ENCODE peak calls at places on chromosomes 11 and 22, in four cellular contexts. E, G, I and K are unnamed samples.

GRCh38 chr11:73530109-73530508 is 67.8 kb downstream of the FAM168A start:
- DNase-seq in E (no peak), I (no peak), G (no peak), K (no peak)

GRCh38 chr11:282630-283360 is 4.6 kb downstream of the NLRP6 start:
- DNase-seq in E (no peak), I (peak; percentile 37), G (no peak), K (no peak)

GRCh38 chr11:61690706-61691377 is 10.7 kb downstream of the DAGLA start:
- DNase-seq in G (no peak), E (no peak), I (no peak), K (no peak)

GRCh38 chr11:112719736-112720525 is 241.3 kb upstream of the NCAM1 start:
- DNase-seq in I (no peak), G (no peak), E (no peak), K (no peak)

GRCh38 chr11:87879118-87879517 is 296.1 kb downstream of the RAB38 start:
- DNase-seq in E (no peak), I (no peak), G (peak; percentile 38), K (no peak)

GRCh38 chr22:30877662-30878515 is 90.7 kb downstream of the MORC2 start:
- DNase-seq in E (no peak), G (no peak), I (no peak), K (peak; percentile 19)

GRCh38 chr11:6927030-6927617 is 898 bp downstream of the ZNF215 start:
- DNase-seq in G (no peak), I (no peak), E (peak; percentile 42), K (no peak)

GRCh38 chr22:19822301-19823117 is 32.2 kb downstream of the GNB1L start:
- DNase-seq in E (no peak), I (no peak), G (no peak), K (peak; percentile 50)

GRCh38 chr11:120400564-120401364 is 64.6 kb downstream of the ARHGEF12 start:
- DNase-seq in G (peak; percentile 96), E (peak; percentile 99), I (no peak), K (no peak)

GRCh38 chr11:33021937-33022336 is 6.3 kb downstream of the DEPDC7 start:
- DNase-seq in I (no peak), E (no peak), G (no peak), K (no peak)

GRCh38 chr11:134024420-134025085 is 44.3 kb upstream of the JAM3 start:
- DNase-seq in I (no peak), E (peak; percentile 73), G (no peak), K (no peak)

GRCh38 chr11:113473983-113474361 is 1.2 kb downstream of the DRD2 start:
- DNase-seq in E (no peak), G (no peak), I (no peak), K (no peak)

GRCh38 chr11:203056-203944 is 3.9 kb downstream of the BET1L start:
- DNase-seq in I (no peak), G (no peak), E (no peak), K (no peak)

GRCh38 chr11:126384053-126384335 is 28.5 kb downstream of the ST3GAL4 start:
- DNase-seq in E (no peak), I (no peak), G (no peak), K (no peak)

GRCh38 chr22:17871726-17872458 is 97.6 kb upstream of the BID start:
- DNase-seq in G (no peak), I (no peak), E (no peak), K (no peak)

GRCh38 chr11:57181678-57182305 is at the start of gene LRRC55:
- DNase-seq in G (no peak), E (no peak), I (no peak), K (no peak)

GRCh38 chr11:34263462-34264186 is 94.2 kb downstream of the ABTB2 start:
- DNase-seq in G (peak; percentile 75), I (peak; percentile 88), E (peak; percentile 92), K (peak; percentile 73)

GRCh38 chr11:44596541-44597276 is 31.2 kb downstream of the CD82 start:
- DNase-seq in I (no peak), E (peak; percentile 48), G (no peak), K (no peak)

GRCh38 chr11:78783846-78784245 is 209.2 kb upstream of the NARS2 start:
- DNase-seq in I (no peak), E (no peak), G (no peak), K (no peak)

GRCh38 chr22:32066820-32067219 is 23.8 kb downstream of the SLC5A1 start:
- DNase-seq in I (no peak), G (no peak), E (no peak), K (no peak)

GRCh38 chr11:82676483-82677094 is 57.1 kb downstream of the FAM181B start:
- DNase-seq in E (no peak), G (no peak), I (no peak), K (no peak)

GRCh38 chr11:98056945-98057344 is 963.8 kb upstream of the CNTN5 start:
- DNase-seq in I (no peak), G (no peak), E (no peak), K (no peak)

GRCh38 chr11:123264431-123264780 is 69.4 kb upstream of the CLMP start:
- DNase-seq in E (no peak), I (no peak), G (no peak), K (no peak)

GRCh38 chr11:109853156-109853776 is 239.9 kb upstream of the ZC3H12C start:
- DNase-seq in G (peak; percentile 90), I (no peak), E (peak; percentile 73), K (no peak)

GRCh38 chr11:126607374-126607773 is 251.9 kb downstream of the ST3GAL4 start:
- DNase-seq in E (peak; percentile 37), G (peak; percentile 58), I (peak; percentile 87), K (no peak)

GRCh38 chr22:23263651-23264555 is 83.6 kb downstream of the BCR start:
- DNase-seq in I (no peak), G (no peak), E (no peak), K (no peak)

GRCh38 chr11:69259072-69259471 is 34.9 kb upstream of the MYEOV start:
- DNase-seq in G (no peak), E (no peak), I (no peak), K (no peak)

GRCh38 chr11:118086913-118087768 is at the start of gene SMIM35:
- DNase-seq in G (no peak), E (no peak), I (no peak), K (no peak)

GRCh38 chr11:122733301-122733686 is 77.8 kb downstream of the UBASH3B start:
- DNase-seq in E (peak; percentile 77), G (peak; percentile 87), I (no peak), K (peak; percentile 60)

GRCh38 chr11:1966531-1966930 is 19.4 kb downstream of the MRPL23 start:
- DNase-seq in I (peak; percentile 8), G (no peak), E (no peak), K (peak; percentile 24)

GRCh38 chr11:87851234-87851633 is 324.0 kb downstream of the RAB38 start:
- DNase-seq in E (peak; percentile 69), I (no peak), G (no peak), K (no peak)

GRCh38 chr11:73270089-73270854 is 1.9 kb upstream of the P2RY6 start:
- DNase-seq in I (no peak), G (no peak), E (no peak), K (no peak)

GRCh38 chr11:57476223-57476882 is 16.0 kb downstream of the RTN4RL2 start:
- DNase-seq in G (no peak), I (peak; percentile 89), E (no peak), K (peak; percentile 71)

GRCh38 chr11:64040684-64041267 is 5.0 kb downstream of the FLRT1 start:
- DNase-seq in I (peak; percentile 81), E (no peak), G (no peak), K (no peak)

GRCh38 chr11:6695377-6695776 is 12.2 kb upstream of the MRPL17 start:
- DNase-seq in G (peak; percentile 79), I (no peak), E (peak; percentile 72), K (no peak)

GRCh38 chr11:101706015-101706414 is 122.2 kb upstream of the TRPC6 start:
- DNase-seq in I (no peak), G (no peak), E (no peak), K (no peak)

GRCh38 chr22:22479999-22480532 is 28.5 kb downstream of the ZNF280B start:
- DNase-seq in G (peak; percentile 3), I (no peak), E (peak; percentile 18), K (no peak)

GRCh38 chr11:64444838-64445441 is 86.0 kb downstream of the RPS6KA4 start:
- DNase-seq in E (peak; percentile 11), I (no peak), G (peak; percentile 25), K (no peak)

DNA sequence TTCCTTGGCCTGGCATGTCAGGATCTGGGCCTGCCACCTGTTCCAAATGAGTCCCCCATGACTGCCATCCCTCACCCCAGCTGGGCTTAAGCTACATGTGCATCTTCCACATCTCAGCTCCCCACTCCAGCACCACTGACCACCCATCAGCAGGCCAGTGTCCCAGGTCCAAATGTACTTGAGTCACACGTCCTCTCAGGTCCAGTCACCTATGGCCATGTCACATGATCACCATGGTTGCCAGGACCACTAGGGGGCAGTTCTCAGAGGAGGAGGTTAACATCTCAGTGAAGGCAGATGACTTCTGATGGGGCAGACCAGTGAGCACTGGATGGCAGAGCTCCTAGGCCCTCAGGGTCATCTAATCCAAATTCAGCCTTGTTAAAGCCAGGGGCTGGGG is 41.9 kb upstream of the WNT11 start:
- DNase-seq in E (no peak), I (no peak), G (peak; percentile 15), K (no peak)
- TF ChIP-seq CTCF in E (no peak), I (no peak), G (peak; percentile 34), K (no peak)

DNA sequence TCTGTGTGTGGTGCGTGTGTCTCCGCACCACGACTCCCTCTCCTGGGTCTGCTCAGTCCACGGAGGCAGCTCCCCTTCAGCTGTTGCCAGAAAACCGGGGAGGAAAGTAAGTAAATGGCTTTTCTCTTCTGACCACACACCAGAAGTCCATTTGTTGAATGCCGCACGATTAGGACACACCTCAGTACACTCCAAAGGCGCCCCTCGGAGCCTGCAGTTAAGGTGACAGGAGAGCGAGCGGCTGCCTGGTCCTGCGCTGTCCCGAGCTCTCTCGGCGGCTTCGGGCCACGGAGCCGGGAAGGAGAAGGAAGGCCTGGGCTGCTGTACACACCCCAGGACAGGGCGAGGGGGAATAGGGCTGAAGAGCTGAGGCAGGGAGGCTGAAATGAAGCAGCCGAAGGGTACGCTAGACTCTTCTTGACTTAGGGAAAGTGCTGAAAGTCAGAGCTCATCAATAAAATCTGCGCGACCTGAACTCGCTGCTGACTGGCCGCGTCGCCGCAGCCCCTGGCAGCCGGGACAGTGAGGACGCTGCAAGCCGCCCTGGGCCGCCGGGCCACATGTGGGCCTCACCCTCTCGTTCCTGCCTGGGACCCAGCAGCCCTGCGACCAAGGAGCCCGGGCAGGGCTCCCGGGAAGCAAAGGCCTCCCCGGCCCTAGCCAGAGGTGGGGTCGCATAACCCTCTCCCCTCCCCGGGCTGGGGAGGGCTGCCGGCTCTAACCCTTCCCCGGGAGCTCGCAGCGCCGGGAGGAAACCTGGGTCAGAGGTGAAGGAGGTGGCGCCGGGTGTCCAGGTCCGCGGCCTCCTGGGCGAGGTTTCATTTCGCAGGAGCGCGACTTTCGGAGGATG is 1.5 kb upstream of the PAX6 start:
- DNase-seq in I (peak; percentile 75), G (no peak), E (peak; percentile 66), K (no peak)
- H3K4me3 ChIP-seq in I (peak overlapping the region; percentile 57), G (peak overlapping the region; percentile 5), E (no peak overlapping the region), K (peak overlapping the region; percentile 58)

DNA sequence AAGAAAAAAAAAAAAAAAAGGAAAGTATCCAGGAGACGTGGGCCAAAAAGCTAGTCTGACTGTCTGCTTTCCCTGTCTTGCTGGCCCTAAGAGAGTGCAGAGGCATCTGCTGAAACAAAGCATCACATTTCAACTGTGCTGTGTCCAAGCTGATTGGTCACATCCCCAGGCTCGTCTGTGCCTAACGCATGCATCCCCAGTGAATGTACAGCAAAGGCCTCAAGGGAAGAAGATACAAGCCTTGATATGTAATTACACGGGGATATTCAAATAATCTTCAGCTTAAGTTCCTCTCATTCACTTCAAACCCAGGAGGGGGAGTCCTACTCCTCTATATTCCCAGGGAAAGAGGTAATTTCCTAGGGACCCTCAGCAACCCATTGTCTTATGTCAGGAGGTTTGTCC is 5.4 kb upstream of the SORL1 start:
- DNase-seq in I (no peak), G (peak; percentile 19), E (peak; percentile 14), K (no peak)
- TF ChIP-seq CTCF in I (no peak), G (peak; percentile 23), E (peak; percentile 17), K (no peak)

GRCh38 chr11:26994579-26995210 is 783 bp downstream of the FIBIN start:
- DNase-seq in I (peak; percentile 58), E (no peak), G (peak; percentile 25), K (peak; percentile 41)
- H3K4me3 ChIP-seq in I (peak overlapping the region; percentile 44), E (peak overlapping the region; percentile 96), G (peak overlapping the region; percentile 30), K (peak overlapping the region; percentile 54)